ENCODE peak calls at places on chromosomes 6 and 20, in six cellular contexts. J, D, H, P, B and X are unnamed samples.

GRCh38 chr6:38058022-38058421 is 238.5 kb downstream of the ZFAND3 start:
- DNase-seq in P (peak; percentile 58), H (peak; percentile 45), D (no peak), B (no peak), J (peak; percentile 8), X (no peak)

GRCh38 chr6:151179321-151179720 is 60.4 kb upstream of the AKAP12 start:
- DNase-seq in B (no peak), J (no peak), P (peak; percentile 26), H (peak; percentile 85), D (no peak), X (no peak)

GRCh38 chr20:33945391-33946079 is 48.2 kb upstream of the RALY start:
- DNase-seq in J (no peak), P (peak; percentile 58), H (peak; percentile 49), D (peak; percentile 32), B (no peak), X (no peak)

GRCh38 chr6:3742076-3742425 is 9.5 kb downstream of the PXDC1 start:
- DNase-seq in J (peak; percentile 90), P (peak; percentile 66), D (no peak), H (no peak), B (no peak), X (no peak)

GRCh38 chr20:18187020-18187419 is 49.4 kb downstream of the KAT14 start:
- DNase-seq in P (no peak), D (no peak), H (no peak), B (no peak), J (no peak), X (no peak)

GRCh38 chr6:118869350-118869749 is 24.6 kb upstream of the ASF1A start:
- DNase-seq in H (peak; percentile 61), J (no peak), P (peak; percentile 63), D (no peak), B (no peak), X (no peak)

GRCh38 chr20:61297981-61298380 is 45.9 kb downstream of the CDH4 start:
- DNase-seq in H (peak; percentile 90), D (no peak), B (no peak), J (no peak), P (peak; percentile 25), X (no peak)

GRCh38 chr6:74611220-74611619 is 594.6 kb downstream of the COL12A1 start:
- DNase-seq in D (no peak), B (no peak), P (peak; percentile 14), J (no peak), H (no peak), X (no peak)

GRCh38 chr6:25627001-25627400 is 25.0 kb upstream of the SCGN start:
- DNase-seq in B (no peak), P (no peak), D (no peak), H (no peak), J (peak; percentile 24), X (no peak)

GRCh38 chr6:159533568-159533967 is 159.5 kb downstream of the SOD2 start:
- DNase-seq in J (no peak), P (no peak), D (no peak), H (peak; percentile 36), B (no peak), X (no peak)

GRCh38 chr6:127102299-127102698 is 16.2 kb upstream of the RSPO3 start:
- DNase-seq in D (no peak), B (no peak), H (peak; percentile 62), J (no peak), P (peak; percentile 56), X (no peak)